ENCODE peak calls at places on chromosomes 6 and 20, in ten cellular contexts. S is endodermal cell, J is OCI-LY7, H is HepG2, O is Peyer's patch, Y is colonic mucosa, A is lung, Q is A673, F is testis, P is lower lobe of right lung. K is an unnamed sample.

GRCh38 chr6:155561262-155561970 is 105.8 kb upstream of the NOX3 start:
- DNase-seq in S (no peak), J (no peak), H (peak), O (no peak), Y (no peak), A (no peak), Q (no peak), F (no peak), P (no peak), K (no peak)

GRCh38 chr6:21438237-21438985 is 155.1 kb upstream of the SOX4 start:
- DNase-seq in S (no peak), J (peak), H (no peak), O (no peak), Y (no peak), A (no peak), Q (no peak), F (no peak), P (no peak), K (no peak)

GRCh38 chr20:3797226-3797545 is 1.1 kb downstream of the CDC25B start:
- DNase-seq in S (no peak), J (no peak), H (no peak), O (no peak), Y (no peak), A (no peak), Q (no peak), F (no peak), P (peak), K (peak)

GRCh38 chr6:151018911-151019795 is 153.7 kb downstream of the MTHFD1L start:
- DNase-seq in S (peak), J (no peak), H (no peak), O (no peak), Y (no peak), A (no peak), Q (no peak), F (peak), P (no peak), K (no peak)

GRCh38 chr6:37479266-37479854 is 20.3 kb downstream of the CCDC167 start:
- DNase-seq in S (peak), J (no peak), H (no peak), O (no peak), Y (no peak), A (no peak), Q (no peak), F (no peak), P (no peak), K (no peak)

GRCh38 chr20:19602660-19603389 is 155.2 kb upstream of the RIN2 start:
- DNase-seq in S (no peak), J (no peak), H (no peak), O (no peak), Y (no peak), A (no peak), Q (no peak), F (no peak), P (no peak), K (no peak)

GRCh38 chr6:122753688-122754056 is 25.8 kb upstream of the FABP7 start:
- DNase-seq in S (no peak), J (no peak), H (no peak), O (no peak), Y (no peak), A (peak), Q (no peak), F (peak), P (no peak), K (peak)

GRCh38 chr6:6320901-6321300 is 439 bp upstream of the F13A1 start:
- DNase-seq in S (peak), J (no peak), H (no peak), O (no peak), Y (no peak), A (no peak), Q (no peak), F (no peak), P (no peak), K (no peak)

GRCh38 chr6:36820700-36821580 is 18.3 kb downstream of the CPNE5 start:
- DNase-seq in S (peak), J (no peak), H (no peak), O (no peak), Y (no peak), A (no peak), Q (no peak), F (no peak), P (no peak), K (no peak)

GRCh38 chr6:19142236-19142635 is 694.9 kb upstream of the ID4 start:
- DNase-seq in S (no peak), J (no peak), H (no peak), O (no peak), Y (no peak), A (no peak), Q (no peak), F (no peak), P (no peak), K (no peak)

GRCh38 chr20:51350941-51351631 is 191.4 kb downstream of the NFATC2 start:
- DNase-seq in S (no peak), J (no peak), H (no peak), O (no peak), Y (no peak), A (no peak), Q (no peak), F (no peak), P (no peak), K (no peak)

GRCh38 chr20:62136283-62137091 is 6.7 kb downstream of the PSMA7 start:
- DNase-seq in S (peak), J (peak), H (peak), O (peak), Y (peak), A (peak), Q (peak), F (peak), P (peak), K (peak)

GRCh38 chr6:132023490-132023889 is 72.3 kb upstream of the CCN2 start:
- DNase-seq in S (peak), J (no peak), H (peak), O (no peak), Y (no peak), A (no peak), Q (peak), F (no peak), P (no peak), K (no peak)

GRCh38 chr6:10415593-10416480 is 963 bp upstream of the TFAP2A start:
- DNase-seq in S (no peak), J (no peak), H (no peak), O (no peak), Y (no peak), A (no peak), Q (no peak), F (no peak), P (no peak), K (no peak)
- H3K4me3 ChIP-seq in S (peak), J (no peak), H (no peak), O (no peak), Y (no peak), A (no peak), Q (peak), F (no peak), P (no peak), K (no peak)

GRCh38 chr6:106961801-106962200 is 12.7 kb downstream of the CD24 start:
- DNase-seq in S (no peak), J (no peak), H (no peak), O (no peak), Y (no peak), A (no peak), Q (no peak), F (no peak), P (no peak), K (no peak)
- H3K27ac ChIP-seq in S (no peak), J (no peak), H (no peak), O (no peak), Y (no peak), A (no peak), Q (no peak), F (no peak), P (no peak), K (no peak)

GRCh38 chr6:153563001-153563400 is 431.9 kb upstream of the RGS17 start:
- DNase-seq in S (no peak), J (no peak), H (peak), O (no peak), Y (no peak), A (no peak), Q (peak), F (no peak), P (no peak), K (no peak)

GRCh38 chr6:153564803-153565202 is 433.7 kb upstream of the RGS17 start:
- DNase-seq in S (no peak), J (no peak), H (no peak), O (no peak), Y (no peak), A (no peak), Q (no peak), F (no peak), P (no peak), K (no peak)

DNA sequence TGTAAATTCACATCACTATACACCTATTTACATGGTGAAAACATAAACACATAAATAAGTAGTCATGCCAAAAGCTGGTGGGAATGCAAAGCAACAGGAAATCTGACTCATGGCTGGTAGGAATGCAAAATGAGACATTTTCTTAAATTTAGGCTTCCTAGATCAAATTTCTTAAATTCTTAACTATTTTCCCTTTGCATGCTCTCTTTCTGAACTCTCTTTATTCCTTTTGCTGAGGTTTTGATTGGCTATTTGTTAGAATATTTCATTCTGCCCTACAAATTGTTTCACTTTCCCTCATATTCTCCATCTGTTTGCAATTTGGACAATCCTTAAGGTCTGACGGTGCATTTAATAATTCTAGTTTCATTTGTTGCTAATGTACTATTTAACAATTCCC is 437.5 kb upstream of the RGS17 start:
- DNase-seq in S (no peak), J (no peak), H (no peak), O (no peak), Y (no peak), A (no peak), Q (peak), F (no peak), P (no peak), K (no peak)
- H3K4me3 ChIP-seq in S (no peak), J (no peak), H (no peak), O (no peak), Y (no peak), A (no peak), Q (peak), F (no peak), P (no peak), K (no peak)

DNA sequence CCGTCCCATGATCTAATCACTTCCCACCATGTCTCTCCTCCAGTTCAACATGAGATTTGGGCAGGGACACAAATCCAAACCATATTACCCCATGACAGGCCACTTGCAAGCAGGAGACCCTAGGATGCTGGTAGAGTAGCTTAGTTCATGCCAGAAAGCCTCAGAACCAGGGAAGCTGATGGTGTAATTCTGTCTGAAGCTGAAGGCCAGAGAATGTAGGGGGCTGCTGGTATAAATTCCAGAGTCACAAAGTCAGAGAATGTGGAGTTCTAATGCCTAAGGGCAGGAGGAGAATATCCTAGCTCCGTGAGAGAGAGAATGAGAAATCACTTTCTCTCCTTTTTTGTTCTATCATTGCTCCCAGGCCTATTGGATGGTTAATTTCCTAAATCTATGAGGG is 90.3 kb upstream of the IMPG1 start:
- DNase-seq in S (no peak), J (no peak), H (no peak), O (no peak), Y (no peak), A (no peak), Q (no peak), F (no peak), P (no peak), K (no peak)
- H3K27ac ChIP-seq in S (no peak), J (no peak), H (no peak), O (no peak), Y (no peak), A (no peak), Q (no peak), F (no peak), P (no peak), K (no peak)

GRCh38 chr6:26199773-26200728 is 112.8 kb downstream of the HFE start:
- DNase-seq in S (no peak), J (peak), H (no peak), O (no peak), Y (no peak), A (no peak), Q (peak), F (no peak), P (peak), K (peak)
- H3K4me3 ChIP-seq in S (peak), J (peak), H (peak), O (peak), Y (peak), A (no peak), Q (peak), F (peak), P (peak), K (no peak)

GRCh38 chr6:149847943-149848267 is 16.3 kb downstream of the LRP11 start:
- DNase-seq in S (no peak), J (no peak), H (no peak), O (no peak), Y (no peak), A (no peak), Q (no peak), F (no peak), P (no peak), K (no peak)
- H3K27ac ChIP-seq in S (no peak), J (no peak), H (no peak), O (no peak), Y (no peak), A (no peak), Q (peak), F (no peak), P (no peak), K (no peak)

K was measured in adrenal gland.